ENCODE peak calls at places on chromosomes 1 and 21, in eight cellular contexts. H is NB4, R is COLO829, W is ACHN, Y is fibroblast of lung, I is GM10248, J is small intestine, S is LoVo. P is an unnamed sample.

GRCh38 chr1:221722254-221723017 is 19.5 kb downstream of the DUSP10 start:
- DNase-seq in Y (no peak), S (no peak), R (no peak), H (no peak), J (no peak), W (no peak), I (no peak), P (no peak)

GRCh38 chr1:6185635-6186382 is 5.7 kb upstream of the CHD5 start:
- DNase-seq in Y (peak), J (no peak), H (peak), I (no peak), S (no peak), R (no peak), W (peak), P (peak)

GRCh38 chr1:156848461-156849150 is 10.3 kb downstream of the INSRR start:
- DNase-seq in R (no peak), Y (no peak), W (no peak), I (no peak), S (no peak), H (no peak), J (peak), P (peak)

GRCh38 chr1:67041836-67042503 is 12.0 kb downstream of the SLC35D1 start:
- DNase-seq in H (no peak), J (no peak), I (no peak), R (no peak), Y (peak), S (no peak), W (no peak), P (no peak)

GRCh38 chr1:31805318-31805717 is 10.5 kb downstream of the SPOCD1 start:
- DNase-seq in I (no peak), H (no peak), R (no peak), S (no peak), W (no peak), J (no peak), Y (no peak), P (no peak)

GRCh38 chr1:206895837-206896242 is 1.4 kb upstream of the IL24 start:
- DNase-seq in W (no peak), R (no peak), Y (peak), J (no peak), I (no peak), H (no peak), S (peak), P (no peak)

GRCh38 chr1:9746211-9746610 is 77.6 kb downstream of the CLSTN1 start:
- DNase-seq in W (no peak), S (no peak), I (no peak), R (no peak), Y (peak), H (no peak), J (no peak), P (no peak)

GRCh38 chr21:36704958-36705678 is 6.2 kb downstream of the SIM2 start:
- DNase-seq in J (no peak), Y (no peak), S (no peak), W (no peak), R (no peak), I (peak), H (no peak), P (no peak)

GRCh38 chr1:152107984-152108898 is 7.0 kb downstream of the TCHH start:
- DNase-seq in Y (peak), H (no peak), R (no peak), I (no peak), W (no peak), S (peak), J (no peak), P (no peak)

GRCh38 chr1:47184090-47184735 is 5.6 kb downstream of the PDZK1IP1 start:
- DNase-seq in H (peak), W (peak), Y (no peak), S (no peak), R (no peak), J (no peak), I (no peak), P (no peak)

GRCh38 chr1:169161512-169162194 is 55.2 kb downstream of the ATP1B1 start:
- DNase-seq in R (no peak), I (no peak), H (no peak), W (no peak), Y (peak), J (peak), S (no peak), P (no peak)